ENCODE peak calls at places on chromosomes 12 and 14, in six cellular contexts. One of them, this sample, is unnamed.

GRCh38 chr14:51368721-51369163 is 128.7 kb downstream of the TMX1 start:
- DNase-seq in NCI-H774: no peak
- DNase-seq in cardiac muscle cell: no peak
- DNase-seq in T follicular helper cell: no peak
- DNase-seq in NB4: no peak
- DNase-seq in B cell: no peak
- DNase-seq in this sample: no peak

GRCh38 chr12:40122842-40123241 is 17.0 kb upstream of the SLC2A13 start:
- DNase-seq in NCI-H774: no peak
- DNase-seq in cardiac muscle cell: no peak
- DNase-seq in T follicular helper cell: no peak
- DNase-seq in NB4: no peak
- DNase-seq in B cell: no peak
- DNase-seq in this sample: no peak

GRCh38 chr12:85814116-85814515 is 22.1 kb downstream of the RASSF9 start:
- DNase-seq in NCI-H774: no peak
- DNase-seq in cardiac muscle cell: no peak
- DNase-seq in T follicular helper cell: no peak
- DNase-seq in NB4: no peak
- DNase-seq in B cell: no peak
- DNase-seq in this sample: no peak

GRCh38 chr14:38098074-38098846 is 109.4 kb upstream of the SSTR1 start:
- DNase-seq in NCI-H774: no peak
- DNase-seq in cardiac muscle cell: no peak
- DNase-seq in T follicular helper cell: no peak
- DNase-seq in NB4: no peak
- DNase-seq in B cell: no peak
- DNase-seq in this sample: no peak

GRCh38 chr14:69713976-69714716 is 52.8 kb upstream of the SRSF5 start:
- DNase-seq in NCI-H774: peak; percentile 52
- DNase-seq in cardiac muscle cell: no peak
- DNase-seq in T follicular helper cell: no peak
- DNase-seq in NB4: no peak
- DNase-seq in B cell: no peak
- DNase-seq in this sample: peak; percentile 94

GRCh38 chr12:82412246-82412645 is 53.9 kb downstream of the METTL25 start:
- DNase-seq in NCI-H774: no peak
- DNase-seq in cardiac muscle cell: no peak
- DNase-seq in T follicular helper cell: no peak
- DNase-seq in NB4: peak; percentile 8
- DNase-seq in B cell: no peak
- DNase-seq in this sample: no peak

GRCh38 chr14:100302616-100303015 is 3.6 kb downstream of the SLC25A29 start:
- DNase-seq in NCI-H774: no peak
- DNase-seq in cardiac muscle cell: no peak
- DNase-seq in T follicular helper cell: no peak
- DNase-seq in NB4: no peak
- DNase-seq in B cell: no peak
- DNase-seq in this sample: no peak

GRCh38 chr14:99721792-99722516 is 37.9 kb downstream of the CYP46A1 start:
- DNase-seq in NCI-H774: no peak
- DNase-seq in cardiac muscle cell: no peak
- DNase-seq in T follicular helper cell: no peak
- DNase-seq in NB4: no peak
- DNase-seq in B cell: no peak
- DNase-seq in this sample: no peak

GRCh38 chr12:51977320-51977753 is 25.8 kb downstream of the ACVR1B start:
- DNase-seq in NCI-H774: no peak
- DNase-seq in cardiac muscle cell: no peak
- DNase-seq in T follicular helper cell: no peak
- DNase-seq in NB4: peak; percentile 68
- DNase-seq in B cell: no peak
- DNase-seq in this sample: no peak

GRCh38 chr12:30823140-30823669 is 68.5 kb upstream of the CAPRIN2 start:
- DNase-seq in NCI-H774: no peak
- DNase-seq in cardiac muscle cell: peak; percentile 9
- DNase-seq in T follicular helper cell: peak; percentile 2
- DNase-seq in NB4: peak; percentile 52
- DNase-seq in B cell: no peak
- DNase-seq in this sample: no peak

GRCh38 chr12:117155278-117156060 is 34.8 kb downstream of the FBXO21 start:
- DNase-seq in NCI-H774: peak; percentile 21
- DNase-seq in cardiac muscle cell: peak; percentile 89
- DNase-seq in T follicular helper cell: peak; percentile 50
- DNase-seq in NB4: peak; percentile 70
- DNase-seq in B cell: peak; percentile 58
- DNase-seq in this sample: peak; percentile 85

GRCh38 chr12:81209001-81209400 is 131.1 kb downstream of the ACSS3 start:
- DNase-seq in NCI-H774: no peak
- DNase-seq in cardiac muscle cell: no peak
- DNase-seq in T follicular helper cell: no peak
- DNase-seq in NB4: no peak
- DNase-seq in B cell: no peak
- DNase-seq in this sample: no peak

GRCh38 chr12:129570796-129571400 is 332.9 kb downstream of the TMEM132D start:
- DNase-seq in NCI-H774: no peak
- DNase-seq in cardiac muscle cell: no peak
- DNase-seq in T follicular helper cell: no peak
- DNase-seq in NB4: no peak
- DNase-seq in B cell: no peak
- DNase-seq in this sample: no peak

GRCh38 chr12:68240975-68241374 is 12.4 kb downstream of the IL22 start:
- DNase-seq in NCI-H774: no peak
- DNase-seq in cardiac muscle cell: no peak
- DNase-seq in T follicular helper cell: peak; percentile 6
- DNase-seq in NB4: peak; percentile 48
- DNase-seq in B cell: peak; percentile 65
- DNase-seq in this sample: no peak

GRCh38 chr12:64810831-64811230 is 13.6 kb upstream of the TBC1D30 start:
- DNase-seq in NCI-H774: no peak
- DNase-seq in cardiac muscle cell: no peak
- DNase-seq in T follicular helper cell: no peak
- DNase-seq in NB4: no peak
- DNase-seq in B cell: no peak
- DNase-seq in this sample: no peak

GRCh38 chr12:53538209-53538689 is 31.0 kb upstream of the NPFF start:
- DNase-seq in NCI-H774: peak; percentile 77
- DNase-seq in cardiac muscle cell: no peak
- DNase-seq in T follicular helper cell: no peak
- DNase-seq in NB4: peak; percentile 54
- DNase-seq in B cell: no peak
- DNase-seq in this sample: no peak

GRCh38 chr14:97185186-97185585 is 388.0 kb downstream of the VRK1 start:
- DNase-seq in NCI-H774: no peak
- DNase-seq in cardiac muscle cell: peak; percentile 34
- DNase-seq in T follicular helper cell: peak; percentile 6
- DNase-seq in NB4: peak; percentile 21
- DNase-seq in B cell: no peak
- DNase-seq in this sample: peak; percentile 71

GRCh38 chr12:110253176-110253575 is 27.9 kb upstream of the ATP2A2 start:
- DNase-seq in NCI-H774: no peak
- DNase-seq in cardiac muscle cell: peak; percentile 65
- DNase-seq in T follicular helper cell: no peak
- DNase-seq in NB4: peak; percentile 32
- DNase-seq in B cell: no peak
- DNase-seq in this sample: no peak

GRCh38 chr12:92208613-92209121 is 63.0 kb upstream of the BTG1 start:
- DNase-seq in NCI-H774: no peak
- DNase-seq in cardiac muscle cell: peak; percentile 7
- DNase-seq in T follicular helper cell: no peak
- DNase-seq in NB4: peak; percentile 75
- DNase-seq in B cell: peak; percentile 71
- DNase-seq in this sample: peak; percentile 33